ENCODE peak calls at places on chromosome 18, in six cellular contexts. Z is PC-3, U is GM23248, N is OCI-LY7, D is HCT116, X is SK-N-SH. P is an unnamed sample.

GRCh38 chr18:23071285-23071684 is 64.0 kb upstream of the CABLES1 start:
- DNase-seq in Z (no peak), U (peak; percentile 10), N (peak; percentile 95), D (no peak), X (no peak), P (no peak)

GRCh38 chr18:65257157-65257556 is 493.7 kb upstream of the CDH7 start:
- DNase-seq in Z (no peak), U (no peak), N (no peak), D (no peak), X (no peak), P (no peak)

GRCh38 chr18:60112369-60112768 is 212.6 kb downstream of the PMAIP1 start:
- DNase-seq in Z (no peak), U (no peak), N (no peak), D (no peak), X (no peak), P (no peak)

GRCh38 chr18:12420831-12421421 is 13.2 kb downstream of the PRELID3A start:
- DNase-seq in Z (no peak), U (peak; percentile 29), N (peak; percentile 89), D (no peak), X (peak; percentile 87), P (peak; percentile 38)

GRCh38 chr18:35326695-35327387 is 17.4 kb downstream of the ZNF24 start:
- DNase-seq in Z (no peak), U (no peak), N (no peak), D (no peak), X (no peak), P (no peak)

GRCh38 chr18:596288-596881 is 403 bp upstream of the CLUL1 start:
- DNase-seq in Z (peak; percentile 61), U (peak; percentile 35), N (peak; percentile 61), D (peak; percentile 47), X (peak; percentile 67), P (peak; percentile 86)

GRCh38 chr18:410103-410502 is 90.4 kb downstream of the COLEC12 start:
- DNase-seq in Z (no peak), U (no peak), N (no peak), D (no peak), X (no peak), P (no peak)

GRCh38 chr18:58584219-58585127 is 44.4 kb downstream of the ALPK2 start:
- DNase-seq in Z (peak; percentile 39), U (peak; percentile 87), N (no peak), D (no peak), X (no peak), P (no peak)

GRCh38 chr18:57437782-57438668 is 2.9 kb downstream of the ONECUT2 start:
- DNase-seq in Z (peak; percentile 83), U (peak; percentile 90), N (no peak), D (peak; percentile 40), X (peak; percentile 90), P (peak; percentile 83)
- H3K4me2 ChIP-seq in Z (peak overlapping the region; percentile 93), U (peak overlapping the region; percentile 60), N (no peak overlapping the region), D (peak overlapping the region; percentile 56), X (peak overlapping the region; percentile 100), P (peak overlapping the region; percentile 86)

GRCh38 chr18:44066541-44066940 is 614.1 kb upstream of the SETBP1 start:
- DNase-seq in Z (no peak), U (no peak), N (no peak), D (no peak), X (no peak), P (no peak)
- H3K4me3 ChIP-seq in Z (no peak overlapping the region), U (no peak overlapping the region), N (no peak overlapping the region), D (no peak overlapping the region), X (no peak overlapping the region), P (no peak overlapping the region)

GRCh38 chr18:43108469-43108868 is 7.0 kb downstream of the RIT2 start:
- DNase-seq in Z (no peak), U (no peak), N (no peak), D (no peak), X (no peak), P (no peak)

GRCh38 chr18:43113220-43113895 is 2.1 kb downstream of the RIT2 start:
- DNase-seq in Z (no peak), U (no peak), N (no peak), D (no peak), X (no peak), P (no peak)

GRCh38 chr18:43108882-43109281 is 6.6 kb downstream of the RIT2 start:
- DNase-seq in Z (no peak), U (no peak), N (no peak), D (no peak), X (no peak), P (no peak)
- TF ChIP-seq EZH2phosphoT487 in Z (no peak), U (no peak), N (no peak), D (no peak), X (no peak), P (no peak)

GRCh38 chr18:9950289-9951016 is 36.6 kb downstream of the VAPA start:
- DNase-seq in Z (no peak), U (peak; percentile 40), N (no peak), D (no peak), X (no peak), P (no peak)

GRCh38 chr18:9947248-9947647 is 33.4 kb downstream of the VAPA start:
- DNase-seq in Z (peak; percentile 63), U (peak; percentile 24), N (no peak), D (no peak), X (no peak), P (no peak)

GRCh38 chr18:9951022-9951859 is 37.4 kb downstream of the VAPA start:
- DNase-seq in Z (peak; percentile 61), U (peak; percentile 78), N (peak; percentile 45), D (peak; percentile 55), X (peak; percentile 57), P (peak; percentile 59)

GRCh38 chr18:9949315-9949714 is 35.5 kb downstream of the VAPA start:
- DNase-seq in Z (no peak), U (no peak), N (no peak), D (no peak), X (no peak), P (no peak)

GRCh38 chr18:9949861-9950260 is 36.0 kb downstream of the VAPA start:
- DNase-seq in Z (no peak), U (no peak), N (no peak), D (no peak), X (no peak), P (no peak)
- H3K4me2 ChIP-seq in Z (no peak overlapping the region), U (no peak overlapping the region), N (no peak overlapping the region), D (no peak overlapping the region), X (no peak overlapping the region), P (no peak overlapping the region)

GRCh38 chr18:7568426-7568825 is 1.3 kb downstream of the PTPRM start:
- DNase-seq in Z (peak; percentile 28), U (peak; percentile 54), N (no peak), D (no peak), X (peak; percentile 87), P (peak; percentile 66)
- H3K4me3 ChIP-seq in Z (peak overlapping the region; percentile 95), U (peak overlapping the region; percentile 81), N (no peak overlapping the region), D (no peak overlapping the region), X (peak overlapping the region; percentile 59), P (peak overlapping the region; percentile 88)